ENCODE peak calls at places on chromosomes 11 and 22, in four cellular contexts. K, T, O and P are unnamed samples.

GRCh38 chr11:125080531-125080911 is 17.4 kb downstream of the SLC37A2 start:
- DNase-seq in K (no peak), T (no peak), O (no peak), P (no peak)

GRCh38 chr22:29393019-29393608 is 4.7 kb upstream of the AP1B1 start:
- DNase-seq in K (no peak), T (no peak), O (no peak), P (no peak)

GRCh38 chr11:33531743-33532181 is 168.9 kb downstream of the C11orf91 start:
- DNase-seq in K (no peak), T (no peak), O (peak), P (no peak)

GRCh38 chr11:97667057-97667456 is 1277.2 kb downstream of the JRKL start:
- DNase-seq in K (no peak), T (no peak), O (no peak), P (no peak)

GRCh38 chr11:59641156-59641555 is 25.6 kb upstream of the OSBP start:
- DNase-seq in K (no peak), T (no peak), O (peak), P (no peak)

GRCh38 chr11:3126901-3127691 is 38.0 kb downstream of the OSBPL5 start:
- DNase-seq in K (no peak), T (no peak), O (no peak), P (no peak)

GRCh38 chr11:41133023-41133422 is 326.4 kb downstream of the LRRC4C start:
- DNase-seq in K (no peak), T (no peak), O (no peak), P (no peak)

GRCh38 chr11:44474702-44475101 is 90.8 kb upstream of the CD82 start:
- DNase-seq in K (no peak), T (no peak), O (no peak), P (no peak)

GRCh38 chr22:23104109-23104971 is 34.0 kb downstream of the GNAZ start:
- DNase-seq in K (no peak), T (no peak), O (no peak), P (no peak)

GRCh38 chr22:30230787-30231461 is 15.6 kb downstream of the LIF start:
- DNase-seq in K (no peak), T (no peak), O (no peak), P (no peak)

GRCh38 chr22:49979587-49980264 is 19.2 kb downstream of the PIM3 start:
- DNase-seq in K (no peak), T (peak), O (peak), P (no peak)

GRCh38 chr11:74650498-74650897 is 58.1 kb downstream of the POLD3 start:
- DNase-seq in K (peak), T (no peak), O (no peak), P (no peak)

GRCh38 chr11:94740975-94741707 is 27.0 kb upstream of the AMOTL1 start:
- DNase-seq in K (no peak), T (peak), O (peak), P (peak)

GRCh38 chr22:37088108-37088605 is 21.4 kb downstream of the TMPRSS6 start:
- DNase-seq in K (no peak), T (peak), O (peak), P (no peak)

GRCh38 chr11:78395597-78395996 is 22.0 kb downstream of the GAB2 start:
- DNase-seq in K (no peak), T (no peak), O (no peak), P (no peak)

GRCh38 chr11:11407738-11408084 is 54.7 kb upstream of the CSNK2A3 start:
- DNase-seq in K (no peak), T (no peak), O (no peak), P (no peak)

GRCh38 chr22:42179616-42180015 is 49.0 kb upstream of the CYP2D6 start:
- DNase-seq in K (no peak), T (no peak), O (peak), P (no peak)

GRCh38 chr11:44718057-44718456 is 8.7 kb upstream of the TSPAN18 start:
- DNase-seq in K (no peak), T (no peak), O (no peak), P (no peak)

GRCh38 chr11:72712168-72712721 is 38.0 kb upstream of the PDE2A start:
- DNase-seq in K (no peak), T (no peak), O (no peak), P (no peak)

GRCh38 chr11:12123177-12123576 is 12.8 kb downstream of the MICAL2 start:
- DNase-seq in K (no peak), T (no peak), O (peak), P (no peak)

GRCh38 chr11:62842171-62842717 is 2.9 kb upstream of the WDR74 start:
- DNase-seq in K (no peak), T (no peak), O (no peak), P (no peak)

GRCh38 chr11:44530413-44531115 is 34.9 kb upstream of the CD82 start:
- DNase-seq in K (no peak), T (no peak), O (no peak), P (no peak)

GRCh38 chr11:9003573-9004309 is at the start of gene NRIP3:
- DNase-seq in K (no peak), T (peak), O (peak), P (no peak)

GRCh38 chr11:125953401-125953935 is 7.6 kb downstream of the VSIG10L2 start:
- DNase-seq in K (no peak), T (no peak), O (no peak), P (no peak)

GRCh38 chr11:3000032-3000961 is 8.2 kb upstream of the NAP1L4 start:
- DNase-seq in K (peak), T (no peak), O (no peak), P (no peak)

GRCh38 chr11:83666149-83666548 is 380.0 kb upstream of the CCDC90B start:
- DNase-seq in K (no peak), T (no peak), O (no peak), P (no peak)

GRCh38 chr22:30591191-30591587 is 521 bp downstream of the PES1 start:
- DNase-seq in K (no peak), T (no peak), O (peak), P (no peak)

GRCh38 chr11:43987384-43988039 is 45.1 kb downstream of the C11orf96 start:
- DNase-seq in K (no peak), T (no peak), O (peak), P (no peak)

GRCh38 chr11:61071880-61072279 is 30.4 kb upstream of the CD5 start:
- DNase-seq in K (no peak), T (no peak), O (no peak), P (no peak)

GRCh38 chr11:95884802-95885201 is 39.1 kb downstream of the MTMR2 start:
- DNase-seq in K (no peak), T (no peak), O (no peak), P (no peak)

GRCh38 chr11:76626921-76627391 is 43.6 kb downstream of the LRRC32 start:
- DNase-seq in K (no peak), T (no peak), O (peak), P (no peak)